ENCODE peak calls at places on chromosomes 6 and 20, in five cellular contexts. C, G, Z, V and I are unnamed samples.

GRCh38 chr6:134247271-134247833 is 70.6 kb downstream of the SGK1 start:
- DNase-seq in C (no peak), Z (peak), V (no peak), G (no peak), I (no peak)

GRCh38 chr6:148086843-148087242 is 255.8 kb upstream of the SASH1 start:
- DNase-seq in C (peak), V (no peak), G (no peak), Z (no peak), I (no peak)

GRCh38 chr6:37244430-37245310 is 12.9 kb upstream of the TBC1D22B start:
- DNase-seq in V (no peak), G (no peak), Z (peak), C (peak), I (peak)

GRCh38 chr20:38181207-38181693 is 16.2 kb upstream of the TGM2 start:
- DNase-seq in V (no peak), G (peak), Z (no peak), C (peak), I (no peak)

GRCh38 chr6:144305985-144306384 is 20.9 kb downstream of the UTRN start:
- DNase-seq in G (no peak), Z (no peak), C (peak), V (no peak), I (peak)

GRCh38 chr20:17840423-17840822 is 128.2 kb downstream of the SNX5 start:
- DNase-seq in G (no peak), V (no peak), C (no peak), Z (no peak), I (no peak)

GRCh38 chr6:30556714-30556963 is 350 bp upstream of the GNL1 start:
- DNase-seq in V (peak), C (no peak), G (peak), Z (peak), I (no peak)

GRCh38 chr20:11047559-11047958 is 373.8 kb upstream of the JAG1 start:
- DNase-seq in C (peak), Z (no peak), G (no peak), V (no peak), I (no peak)

GRCh38 chr6:109977791-109978173 is 329 bp upstream of the GPR6 start:
- DNase-seq in Z (no peak), C (no peak), V (no peak), G (peak), I (no peak)

GRCh38 chr20:1876217-1876921 is 18.8 kb upstream of the SIRPA start:
- DNase-seq in G (no peak), Z (no peak), C (peak), V (no peak), I (no peak)

DNA sequence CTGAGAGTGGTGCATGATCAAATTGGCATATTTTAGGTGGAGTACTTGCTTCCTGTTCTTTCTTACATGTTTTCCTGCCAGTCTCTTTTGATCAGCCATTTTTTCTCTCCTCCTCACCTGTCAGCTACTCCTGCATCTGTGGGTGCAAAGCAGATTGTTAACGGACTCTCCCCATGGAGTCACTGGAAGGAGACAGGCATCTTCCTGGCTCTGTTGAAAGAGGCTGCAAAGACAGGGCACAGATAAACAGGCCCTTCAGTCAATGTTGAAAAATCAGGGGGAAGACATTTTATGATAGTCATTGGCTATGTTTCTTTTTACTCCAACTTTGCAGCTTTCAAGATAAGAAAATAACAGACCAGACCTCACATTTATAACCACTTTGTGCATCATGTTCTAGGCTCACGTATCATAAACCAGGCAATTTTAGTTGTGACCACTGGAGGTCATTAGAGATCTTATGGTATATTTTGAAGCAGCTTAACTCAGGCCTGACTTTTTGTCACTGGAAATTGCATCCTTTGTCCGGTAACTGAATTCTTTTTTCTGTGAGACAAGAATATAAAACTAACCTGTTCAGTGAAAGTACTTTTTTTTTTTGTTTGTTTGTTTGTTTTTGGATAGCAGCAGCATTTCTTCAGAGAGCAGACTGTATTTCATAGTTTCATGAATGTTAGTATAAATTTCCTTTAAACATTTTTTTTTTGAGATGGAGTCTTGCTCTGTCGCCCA is 20.1 kb downstream of the ECT2L start:
- DNase-seq in C (peak), V (peak), Z (peak), G (peak), I (peak)
- TF ChIP-seq EZH2phosphoT487 in C (no peak), V (no peak), Z (no peak), G (no peak), I (no peak)

GRCh38 chr6:16805190-16805860 is 44.1 kb upstream of the ATXN1 start:
- DNase-seq in G (no peak), V (no peak), Z (no peak), C (peak), I (peak)

GRCh38 chr6:16802071-16802470 is 40.8 kb upstream of the ATXN1 start:
- DNase-seq in V (no peak), G (no peak), C (no peak), Z (no peak), I (peak)

GRCh38 chr6:16804515-16805161 is 43.4 kb upstream of the ATXN1 start:
- DNase-seq in V (no peak), C (no peak), G (no peak), Z (no peak), I (no peak)

GRCh38 chr6:16803294-16804006 is 42.2 kb upstream of the ATXN1 start:
- DNase-seq in Z (peak), V (no peak), G (peak), C (no peak), I (no peak)

DNA sequence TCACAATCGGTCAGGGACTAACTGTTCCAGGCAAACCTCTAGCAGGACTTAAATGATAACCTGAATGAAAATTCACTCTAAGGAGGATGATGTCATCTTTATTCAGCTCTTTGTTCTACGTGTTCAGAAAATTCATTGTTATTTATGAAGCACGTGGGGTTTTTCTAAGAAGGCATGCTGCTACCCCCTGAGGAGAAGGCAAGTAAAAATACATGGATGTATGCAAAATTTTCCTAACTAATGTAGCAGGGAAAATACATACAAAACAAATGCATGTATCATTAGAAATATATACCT is 42.7 kb upstream of the ATXN1 start:
- DNase-seq in G (no peak), Z (no peak), C (no peak), V (no peak), I (no peak)
- H2AFZ ChIP-seq in G (no peak), Z (peak), C (no peak), V (no peak), I (no peak)

DNA sequence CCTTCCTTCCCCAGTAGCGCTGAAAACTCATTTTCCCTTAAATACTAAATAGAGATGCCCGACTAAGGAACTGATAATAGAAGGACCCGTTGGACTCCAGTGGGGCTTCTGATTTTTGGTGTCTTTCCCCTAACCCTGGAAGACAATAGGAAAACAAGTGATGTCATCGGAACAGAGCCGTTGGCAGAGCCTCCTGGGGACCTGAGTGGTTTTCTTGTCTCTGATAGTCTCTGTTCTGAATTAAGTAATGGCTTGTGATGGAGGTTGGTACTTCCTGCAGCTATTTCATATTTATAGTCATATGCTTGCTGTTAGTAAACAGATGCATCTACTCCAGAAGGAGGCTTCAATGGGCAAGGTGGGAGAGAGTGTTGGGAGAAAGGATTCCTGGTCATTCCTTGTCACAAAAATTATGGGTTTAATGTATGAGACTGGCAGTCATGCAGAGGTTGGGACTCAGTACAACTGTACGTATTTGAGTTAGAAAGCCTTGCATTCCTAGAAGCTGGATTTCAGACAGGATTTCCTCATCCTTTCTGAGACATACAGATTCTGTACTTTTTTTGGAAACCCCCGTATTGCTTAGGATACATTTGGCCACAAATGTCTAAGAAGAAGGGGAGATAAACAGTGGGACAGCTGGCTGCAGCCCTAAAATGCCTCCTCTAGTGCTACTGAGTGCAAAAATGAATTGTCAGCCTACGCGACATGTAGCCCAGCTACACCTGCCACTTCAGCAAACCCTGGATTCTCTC is 38.0 kb downstream of the CDS2 start:
- DNase-seq in C (no peak), V (no peak), Z (no peak), G (no peak), I (no peak)
- H3K4me3 ChIP-seq in C (no peak), V (no peak), Z (no peak), G (no peak), I (no peak)

GRCh38 chr6:53100561-53100960 is 35.4 kb downstream of the FBXO9 start:
- DNase-seq in V (no peak), G (no peak), C (no peak), Z (no peak), I (no peak)
- TF ChIP-seq EZH2phosphoT487 in V (no peak), G (no peak), C (no peak), Z (no peak), I (no peak)

GRCh38 chr6:45696738-45697137 is 318.9 kb downstream of the CLIC5 start:
- DNase-seq in Z (no peak), V (no peak), C (no peak), G (no peak), I (no peak)

GRCh38 chr6:45699663-45700062 is 316.0 kb downstream of the CLIC5 start:
- DNase-seq in V (no peak), Z (no peak), C (no peak), G (no peak), I (no peak)

GRCh38 chr6:45698046-45698445 is 317.6 kb downstream of the CLIC5 start:
- DNase-seq in G (no peak), V (no peak), Z (no peak), C (no peak), I (peak)

GRCh38 chr6:45692021-45692420 is 314.3 kb upstream of the SUPT3H start:
- DNase-seq in V (no peak), G (no peak), C (no peak), Z (no peak), I (no peak)

DNA sequence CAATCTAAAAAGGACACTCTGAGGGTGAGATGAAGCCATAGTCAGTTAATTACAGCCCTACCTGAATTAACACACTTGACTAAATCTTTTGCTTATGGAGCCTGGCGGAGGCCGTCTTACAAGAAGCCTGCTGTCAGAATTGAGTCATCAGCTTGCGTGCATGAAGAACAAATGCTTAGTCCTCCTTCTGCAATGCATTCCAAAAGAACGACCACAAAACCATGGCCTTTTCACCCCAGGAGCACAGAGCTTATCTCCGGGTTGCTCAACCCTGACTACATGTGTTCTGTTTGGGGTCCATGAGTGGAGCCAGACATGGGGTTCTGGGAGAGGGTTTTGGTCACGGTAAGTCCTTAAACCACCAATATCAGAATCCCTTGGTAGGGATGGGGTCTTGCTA is 318.1 kb downstream of the CLIC5 start:
- DNase-seq in G (peak), Z (peak), V (peak), C (peak), I (peak)
- H2AFZ ChIP-seq in G (no peak), Z (no peak), V (peak), C (no peak), I (peak)

DNA sequence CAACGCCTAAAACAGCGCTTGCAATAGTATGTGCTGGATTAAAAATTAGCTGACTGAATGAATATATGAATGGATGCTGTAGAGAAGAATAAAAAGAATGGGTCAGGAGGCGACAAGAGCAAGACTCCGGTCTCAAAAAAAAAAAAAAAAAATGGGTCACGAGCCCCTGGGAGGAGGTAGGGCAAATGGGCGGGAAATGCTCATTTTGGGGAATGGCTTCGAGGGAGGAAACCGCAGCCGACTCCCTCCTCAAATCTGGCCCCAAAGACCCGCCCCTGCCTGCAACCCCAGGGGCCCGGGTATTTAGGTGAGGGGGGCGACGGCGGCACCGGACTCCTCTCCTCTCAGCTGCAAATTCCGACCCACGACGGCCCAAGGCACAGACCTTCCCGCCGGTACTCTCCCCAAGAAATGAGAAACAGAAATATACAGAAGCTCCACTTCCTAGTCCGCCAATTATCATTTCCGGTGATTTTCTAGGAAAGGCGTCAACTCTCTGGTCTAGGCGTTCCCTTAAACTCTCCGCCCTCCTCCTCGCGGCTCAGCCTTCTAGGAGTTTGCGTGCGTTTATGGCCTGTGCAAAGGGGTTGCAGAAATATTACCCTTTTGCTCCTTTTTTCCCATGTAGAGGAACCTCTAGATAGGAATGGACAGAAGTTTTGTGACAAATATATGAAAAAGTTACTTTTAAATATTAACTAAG is at the start of gene ZNF311:
- DNase-seq in G (peak), C (peak), Z (peak), V (no peak), I (peak)
- H3K4me3 ChIP-seq in G (peak), C (peak), Z (peak), V (no peak), I (peak)